ENCODE peak calls at places on chromosomes 11 and 22, in eight cellular contexts. K is CD4-positive, alpha-beta T cell; E is uterus; S is cardiac fibroblast; G is PC-3; C is AG04449; B is A549; L is epithelial cell of proximal tubule. F is an unnamed sample.

GRCh38 chr11:102592634-102593581 is 32.2 kb downstream of the MMP20 start:
- DNase-seq in K (no peak), E (no peak), S (peak; percentile 48), G (peak; percentile 71), C (no peak), B (no peak), L (no peak), F (peak; percentile 55)

GRCh38 chr11:119148855-119149370 is at the start of gene ABCG4:
- DNase-seq in K (peak; percentile 15), E (no peak), S (peak; percentile 16), G (peak; percentile 21), C (no peak), B (no peak), L (no peak), F (peak; percentile 9)

GRCh38 chr11:83392556-83392955 is 106.4 kb upstream of the CCDC90B start:
- DNase-seq in K (no peak), E (no peak), S (no peak), G (no peak), C (no peak), B (no peak), L (no peak), F (no peak)

GRCh38 chr11:64784813-64785581 is 6.7 kb upstream of the SF1 start:
- DNase-seq in K (no peak), E (no peak), S (no peak), G (no peak), C (no peak), B (no peak), L (no peak), F (no peak)

GRCh38 chr11:387193-387793 is 6.7 kb upstream of the PKP3 start:
- DNase-seq in K (no peak), E (no peak), S (no peak), G (peak; percentile 20), C (no peak), B (no peak), L (no peak), F (no peak)

GRCh38 chr11:3135491-3136440 is 29.3 kb downstream of the OSBPL5 start:
- DNase-seq in K (no peak), E (peak; percentile 11), S (no peak), G (no peak), C (no peak), B (no peak), L (no peak), F (no peak)

GRCh38 chr11:69702769-69703510 is 882 bp downstream of the FGF19 start:
- DNase-seq in K (no peak), E (no peak), S (no peak), G (no peak), C (no peak), B (no peak), L (no peak), F (no peak)

GRCh38 chr11:102680945-102681344 is 24.6 kb downstream of the MMP27 start:
- DNase-seq in K (no peak), E (peak; percentile 43), S (peak; percentile 5), G (no peak), C (no peak), B (no peak), L (no peak), F (peak; percentile 9)

GRCh38 chr11:44633641-44634040 is 68.2 kb downstream of the CD82 start:
- DNase-seq in K (no peak), E (no peak), S (no peak), G (no peak), C (no peak), B (no peak), L (no peak), F (no peak)

GRCh38 chr11:117188620-117189081 is 10.1 kb downstream of the SIDT2 start:
- DNase-seq in K (no peak), E (no peak), S (no peak), G (no peak), C (no peak), B (no peak), L (no peak), F (no peak)

DNA sequence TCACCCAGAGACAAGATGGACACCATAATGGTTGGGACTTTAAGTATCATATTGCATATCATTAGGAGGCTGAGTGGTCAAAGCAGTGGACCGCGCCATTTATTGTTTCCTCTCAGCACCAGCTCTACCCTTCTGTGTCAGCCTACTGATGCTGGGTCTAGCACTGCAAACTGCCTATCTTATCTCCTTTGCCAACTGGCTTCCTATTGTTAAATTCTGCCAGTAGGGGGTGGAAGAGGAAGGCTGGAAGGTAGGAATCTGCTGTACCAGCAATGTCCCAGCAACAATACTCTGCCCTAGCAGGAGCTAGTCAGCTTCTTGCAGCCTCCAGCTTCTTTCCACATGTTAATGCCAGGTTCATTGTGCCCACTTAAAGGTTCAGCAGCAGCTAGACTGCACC is 367.1 kb upstream of the PDGFD start:
- DNase-seq in K (no peak), E (no peak), S (no peak), G (peak; percentile 57), C (no peak), B (peak; percentile 1), L (no peak), F (peak; percentile 40)
- TF ChIP-seq CTCF in K (peak; percentile 16), E (no peak), S (peak; percentile 35), G (peak; percentile 66), C (no peak), B (no peak), L (peak; percentile 68), F (peak; percentile 46)

GRCh38 chr11:35823742-35824298 is 120.0 kb upstream of the LDLRAD3 start:
- DNase-seq in K (no peak), E (no peak), S (no peak), G (no peak), C (no peak), B (no peak), L (no peak), F (no peak)
- TF ChIP-seq CTCF in K (no peak), E (no peak), S (no peak), G (no peak), C (no peak), B (no peak), L (no peak), F (no peak)

DNA sequence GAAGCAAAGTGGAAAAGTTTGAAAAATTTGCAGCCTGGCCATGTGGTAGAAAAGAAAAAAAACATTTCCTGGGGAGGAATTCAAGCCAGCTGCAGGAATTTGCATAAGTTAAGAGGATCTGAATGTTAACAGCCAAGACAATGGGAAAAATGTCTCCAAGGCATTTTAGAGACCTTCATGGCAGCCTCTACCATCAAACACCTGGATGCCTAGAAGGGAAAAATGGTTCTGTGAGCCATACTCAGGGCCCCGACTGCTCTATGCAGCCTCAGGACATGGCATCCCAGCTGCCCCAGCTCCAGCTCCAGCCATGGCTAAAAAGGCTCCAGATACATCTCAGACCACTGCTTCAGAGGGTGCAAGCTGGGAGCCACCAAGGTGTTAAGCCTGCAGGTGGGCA is 149.1 kb upstream of the SOX6 start:
- DNase-seq in K (no peak), E (no peak), S (no peak), G (no peak), C (no peak), B (no peak), L (no peak), F (no peak)
- TF ChIP-seq CTCF in K (no peak), E (no peak), S (no peak), G (no peak), C (no peak), B (no peak), L (no peak), F (no peak)

DNA sequence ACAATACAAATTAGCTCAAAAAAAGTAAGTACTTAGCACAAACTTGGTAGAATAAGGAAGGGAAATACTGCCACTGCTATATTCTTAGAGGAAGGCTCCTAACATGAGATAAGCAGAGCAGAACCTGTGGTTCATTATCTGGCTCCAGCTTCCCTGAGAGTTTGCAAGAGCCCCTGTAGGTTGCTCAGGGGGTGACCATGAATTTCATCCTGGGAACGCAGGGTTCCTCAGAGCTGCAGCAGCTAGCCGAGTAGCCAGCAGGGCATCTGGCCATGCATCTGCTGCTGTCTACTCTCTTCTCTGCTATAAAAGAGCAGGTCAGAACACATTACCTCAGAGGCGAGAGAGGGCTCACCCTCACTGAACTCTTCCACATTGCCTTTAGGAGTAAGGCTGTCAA is 67.3 kb downstream of the TRPC6 start:
- DNase-seq in K (no peak), E (no peak), S (no peak), G (no peak), C (no peak), B (no peak), L (no peak), F (no peak)
- TF ChIP-seq CTCF in K (no peak), E (no peak), S (no peak), G (no peak), C (no peak), B (no peak), L (no peak), F (no peak)

GRCh38 chr22:50275181-50276055 is 5.2 kb upstream of the MAPK11 start:
- DNase-seq in K (no peak), E (no peak), S (no peak), G (no peak), C (no peak), B (no peak), L (no peak), F (no peak)

GRCh38 chr22:50272103-50272782 is 2.1 kb upstream of the MAPK11 start:
- DNase-seq in K (no peak), E (no peak), S (no peak), G (no peak), C (no peak), B (no peak), L (no peak), F (no peak)

GRCh38 chr22:50271519-50271970 is 1.4 kb upstream of the MAPK11 start:
- DNase-seq in K (peak; percentile 50), E (peak; percentile 54), S (peak; percentile 71), G (peak; percentile 56), C (no peak), B (no peak), L (no peak), F (peak; percentile 64)

GRCh38 chr22:50276143-50276542 is 6.0 kb upstream of the MAPK11 start:
- DNase-seq in K (no peak), E (no peak), S (peak; percentile 75), G (peak; percentile 16), C (no peak), B (no peak), L (no peak), F (peak; percentile 76)

DNA sequence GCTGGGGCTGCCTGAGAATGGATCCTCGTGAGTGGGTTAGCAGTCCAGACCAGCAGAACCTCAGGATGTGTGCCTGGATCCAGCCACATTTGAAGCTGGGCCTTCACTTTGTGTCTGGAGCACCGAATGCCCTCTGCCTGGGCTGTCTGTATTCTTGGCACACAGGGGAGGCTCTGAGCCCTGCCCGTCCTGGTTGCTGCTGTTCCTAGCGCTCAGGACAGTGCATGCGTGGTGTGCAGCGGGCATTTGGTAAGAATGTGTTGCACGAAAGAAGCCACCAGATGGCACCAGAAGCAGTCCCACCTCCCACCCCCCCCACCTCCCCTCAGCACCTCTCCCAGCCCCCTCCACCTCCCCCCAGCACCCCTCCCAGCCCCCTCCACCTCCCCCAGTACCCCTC is 4.1 kb upstream of the MAPK11 start:
- DNase-seq in K (no peak), E (peak; percentile 58), S (peak; percentile 73), G (peak; percentile 58), C (no peak), B (peak; percentile 38), L (no peak), F (peak; percentile 69)
- TF ChIP-seq CTCF in K (peak; percentile 38), E (peak; percentile 29), S (peak; percentile 13), G (no peak), C (peak; percentile 41), B (peak; percentile 35), L (peak; percentile 34), F (peak; percentile 53)

F was measured in choroid plexus epithelial cell.